ENCODE peak calls at places on chromosomes 1 and 21, in seven cellular contexts. G is IMR-90, Y is heart right ventricle, N is ovary, P is prostate gland, C is A549, U is SK-N-SH. B is an unnamed sample.

GRCh38 chr1:184755226-184756065 is 788 bp upstream of the EDEM3 start:
- DNase-seq in N (no peak), Y (no peak), G (no peak), U (peak; percentile 16), C (peak; percentile 22), P (no peak), B (no peak)

GRCh38 chr1:231265379-231265778 is 24.4 kb downstream of the GNPAT start:
- DNase-seq in P (no peak), G (no peak), N (no peak), C (no peak), Y (no peak), U (no peak), B (no peak)

GRCh38 chr1:41497056-41497440 is 12.6 kb upstream of the EDN2 start:
- DNase-seq in Y (no peak), G (no peak), U (no peak), C (no peak), N (peak; percentile 58), P (no peak), B (no peak)

GRCh38 chr1:147618077-147618569 is 52.2 kb downstream of the ACP6 start:
- DNase-seq in C (no peak), U (no peak), N (no peak), Y (no peak), G (peak; percentile 24), P (no peak), B (no peak)

GRCh38 chr1:180953291-180953747 is 40.6 kb downstream of the KIAA1614 start:
- DNase-seq in Y (no peak), G (no peak), N (peak; percentile 43), P (peak; percentile 72), C (peak; percentile 15), U (peak; percentile 27), B (no peak)

GRCh38 chr1:180849031-180849775 is 63.5 kb upstream of the KIAA1614 start:
- DNase-seq in Y (no peak), N (no peak), C (no peak), P (no peak), G (no peak), U (no peak), B (no peak)

GRCh38 chr1:160588468-160588867 is 9.2 kb upstream of the CD84 start:
- DNase-seq in G (no peak), P (no peak), N (no peak), U (no peak), C (no peak), Y (no peak), B (no peak)

GRCh38 chr1:247638011-247638410 is 32.6 kb downstream of the OR2G3 start:
- DNase-seq in Y (no peak), P (no peak), U (no peak), N (no peak), C (no peak), G (no peak), B (no peak)

GRCh38 chr1:113536182-113536780 is 146.0 kb downstream of the MAGI3 start:
- DNase-seq in U (no peak), Y (no peak), P (no peak), C (no peak), N (no peak), G (peak; percentile 64), B (no peak)

GRCh38 chr1:173733912-173734311 is 19.1 kb downstream of the KLHL20 start:
- DNase-seq in P (no peak), G (no peak), Y (no peak), C (no peak), U (no peak), N (no peak), B (no peak)

GRCh38 chr1:220884981-220885918 is 6.0 kb downstream of the HLX start:
- DNase-seq in Y (no peak), U (no peak), N (no peak), C (no peak), G (no peak), P (no peak), B (no peak)
- H3K4me3 ChIP-seq in Y (peak overlapping the region; percentile 37), U (no peak overlapping the region), N (no peak overlapping the region), C (no peak overlapping the region), G (no peak overlapping the region), P (no peak overlapping the region), B (no peak overlapping the region)

DNA sequence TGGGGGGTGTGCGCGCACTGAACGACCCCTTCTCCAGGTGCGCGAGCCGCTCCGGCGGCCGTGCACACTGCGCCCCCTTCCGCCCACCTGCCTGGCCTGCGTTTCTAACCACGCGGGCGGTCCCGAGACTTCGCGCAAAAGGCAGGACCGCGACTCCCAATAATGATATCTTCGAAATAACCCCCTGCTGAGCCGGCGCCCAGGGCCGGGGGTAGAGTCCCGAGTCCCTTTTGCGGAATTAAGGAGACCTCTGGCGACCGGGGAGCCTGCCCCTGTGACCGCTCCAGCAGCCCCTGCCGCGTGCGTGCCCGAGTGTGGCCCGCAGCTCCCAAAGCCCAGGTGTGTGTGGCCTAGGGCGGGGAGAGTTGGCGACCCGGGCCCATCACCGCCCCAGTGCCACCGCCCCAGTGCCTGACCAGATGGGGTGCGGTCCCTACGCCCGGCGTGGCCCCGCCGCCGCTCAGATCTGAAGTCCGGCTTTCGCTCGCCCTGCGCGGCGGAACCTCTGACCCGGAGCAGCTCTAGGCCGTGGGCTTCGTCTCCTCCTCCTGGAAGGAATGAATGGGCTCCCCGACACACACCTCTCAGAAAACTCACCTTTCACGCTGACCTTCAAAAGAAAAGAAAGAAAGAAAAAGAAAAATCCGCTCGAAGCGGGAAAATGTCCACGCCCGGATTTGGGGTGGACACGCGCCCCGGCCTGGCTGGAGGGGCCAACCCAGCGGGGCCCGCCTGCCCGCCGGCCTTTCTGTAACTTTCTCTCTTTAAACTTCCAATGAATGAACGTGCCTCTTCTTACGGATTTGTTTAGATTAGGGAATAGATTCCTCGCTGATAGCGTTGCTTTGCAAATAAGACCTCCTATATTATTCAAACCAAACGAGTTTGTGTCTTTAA is 5.5 kb upstream of the SIM2 start:
- DNase-seq in G (no peak), N (no peak), C (no peak), P (no peak), Y (no peak), U (peak; percentile 55), B (no peak)
- TF ChIP-seq CTCF in G (peak; percentile 9), N (no peak), C (no peak), P (no peak), Y (peak; percentile 16), U (peak; percentile 41), B (no peak)

DNA sequence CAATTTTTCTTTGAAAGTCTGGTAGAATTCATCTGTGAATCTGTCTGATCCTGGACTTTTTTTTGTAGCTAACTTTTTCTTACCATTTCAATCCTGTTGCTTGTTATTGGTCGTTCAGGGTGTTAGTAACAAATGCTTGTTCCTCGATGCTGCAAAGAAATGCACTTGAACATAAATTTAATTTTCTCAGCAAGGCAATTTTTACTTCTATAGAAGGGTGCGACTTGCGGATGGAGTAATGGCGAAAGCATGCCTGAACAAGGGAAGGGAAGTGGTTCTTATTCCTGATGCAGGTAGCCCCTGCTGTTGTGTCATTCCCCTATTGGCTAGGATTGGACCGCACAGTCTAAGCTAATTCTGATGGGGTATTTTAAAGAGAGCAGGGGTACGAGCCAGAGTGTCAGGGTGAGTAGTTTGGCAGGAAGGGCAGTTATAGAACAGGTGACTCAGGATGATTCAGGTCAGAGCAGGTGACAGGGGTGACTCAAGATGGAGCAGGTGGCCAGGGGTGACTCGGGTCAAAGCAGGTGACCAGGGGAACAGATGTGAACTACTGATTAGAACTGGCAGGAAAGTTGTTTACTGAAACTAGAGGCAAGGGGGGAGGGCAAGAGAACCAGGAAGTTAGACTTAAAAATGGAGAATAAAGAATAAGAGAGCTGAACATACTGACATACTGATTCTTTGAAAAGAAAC is 40.5 kb downstream of the SERINC2 start:
- DNase-seq in G (no peak), Y (no peak), U (no peak), C (no peak), P (no peak), N (no peak), B (no peak)
- H3K9me3 ChIP-seq in G (peaks cover 21% of the 10 kb centered on the region), Y (peaks cover 6% of the 10 kb centered on the region), U (peaks cover 16% of the 10 kb centered on the region), C (peaks cover 26% of the 10 kb centered on the region), P (no peaks in the 10 kb centered on the region), N (no peaks in the 10 kb centered on the region), B (no peaks in the 10 kb centered on the region)

GRCh38 chr1:193179094-193179493 is 7.3 kb downstream of the B3GALT2 start:
- DNase-seq in G (no peak), Y (no peak), U (no peak), N (no peak), C (no peak), P (no peak), B (no peak)
- H3K4me3 ChIP-seq in G (no peak overlapping the region), Y (peak overlapping the region; percentile 12), U (no peak overlapping the region), N (no peak overlapping the region), C (no peak overlapping the region), P (no peak overlapping the region), B (no peak overlapping the region)

GRCh38 chr1:11273595-11274234 is 717 bp downstream of the UBIAD1 start:
- DNase-seq in P (no peak), Y (no peak), N (no peak), G (no peak), C (no peak), U (no peak), B (no peak)

GRCh38 chr1:11272842-11273594 is at the start of gene UBIAD1:
- DNase-seq in P (peak; percentile 81), Y (peak; percentile 89), C (peak; percentile 87), G (peak; percentile 82), N (peak; percentile 85), U (peak; percentile 98), B (peak; percentile 80)

DNA sequence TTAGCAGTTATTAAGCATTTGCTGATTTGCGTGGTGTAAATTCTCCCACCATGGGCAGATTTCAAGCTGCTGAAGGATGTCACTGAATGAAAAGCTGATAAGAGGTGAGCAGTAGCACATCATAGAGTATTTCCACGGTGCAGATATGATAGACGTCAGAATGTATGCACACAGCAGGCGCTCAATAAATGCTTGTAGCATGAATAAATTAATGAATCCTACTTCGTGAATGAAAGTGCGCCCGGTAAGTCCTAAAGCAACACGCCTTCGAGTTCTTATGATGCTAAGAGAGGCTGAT is 505 bp upstream of the UBIAD1 start:
- DNase-seq in P (no peak), G (no peak), U (no peak), C (no peak), N (no peak), Y (no peak), B (no peak)
- TF ChIP-seq CTCF in P (peak; percentile 5), G (no peak), U (peak; percentile 21), C (no peak), N (no peak), Y (no peak), B (no peak)

GRCh38 chr21:23534833-23535232 is 2072.4 kb downstream of the MRPL39 start:
- DNase-seq in N (no peak), Y (no peak), U (no peak), G (no peak), P (no peak), C (no peak), B (no peak)
- H3K9me3 ChIP-seq in N (no peaks in the 10 kb centered on the region), Y (no peaks in the 10 kb centered on the region), U (no peaks in the 10 kb centered on the region), G (peaks cover 2% of the 10 kb centered on the region), P (no peaks in the 10 kb centered on the region), C (no peaks in the 10 kb centered on the region), B (no peaks in the 10 kb centered on the region)

GRCh38 chr1:154337253-154337894 is 12.0 kb downstream of the ATP8B2 start:
- DNase-seq in P (no peak), Y (no peak), G (no peak), U (no peak), N (no peak), C (no peak), B (no peak)

GRCh38 chr1:154338875-154339274 is 13.6 kb downstream of the ATP8B2 start:
- DNase-seq in N (no peak), Y (no peak), C (no peak), G (no peak), U (no peak), P (no peak), B (no peak)

GRCh38 chr1:154334647-154335350 is 9.5 kb downstream of the ATP8B2 start:
- DNase-seq in Y (peak; percentile 81), U (peak; percentile 88), C (peak; percentile 83), G (peak; percentile 82), P (peak; percentile 84), N (peak; percentile 80), B (peak; percentile 92)

GRCh38 chr1:154330669-154331068 is 5.3 kb downstream of the ATP8B2 start:
- DNase-seq in G (no peak), U (no peak), Y (no peak), P (no peak), N (no peak), C (no peak), B (no peak)

GRCh38 chr1:154335351-154335714 is 10.0 kb downstream of the ATP8B2 start:
- DNase-seq in U (no peak), C (no peak), G (no peak), Y (no peak), N (no peak), P (no peak), B (no peak)
- H3K4me3 ChIP-seq in U (no peak overlapping the region), C (no peak overlapping the region), G (no peak overlapping the region), Y (no peak overlapping the region), N (no peak overlapping the region), P (no peak overlapping the region), B (no peak overlapping the region)

B was measured in BE2C.